ENCODE peak calls at places on chromosomes 16 and 17, in six cellular contexts. T is heart left ventricle, Z is stomach, F is adrenal gland, I is upper lobe of left lung, L is sigmoid colon. P is an unnamed sample.

GRCh38 chr16:23388786-23389185 is 64.2 kb downstream of the COG7 start:
- DNase-seq in T (no peak), Z (no peak), F (no peak), I (peak; percentile 76), L (peak; percentile 45), P (no peak)

GRCh38 chr16:21190599-21190998 is 20.8 kb downstream of the ZP2 start:
- DNase-seq in T (no peak), Z (no peak), F (no peak), I (no peak), L (no peak), P (no peak)

GRCh38 chr17:37494971-37495370 is 5.3 kb downstream of the DUSP14 start:
- DNase-seq in T (no peak), Z (no peak), F (no peak), I (no peak), L (no peak), P (no peak)

GRCh38 chr16:54633943-54634362 is 296.7 kb upstream of the IRX5 start:
- DNase-seq in T (no peak), Z (peak; percentile 47), F (no peak), I (no peak), L (no peak), P (no peak)

GRCh38 chr16:68408428-68408827 is 39.9 kb downstream of the SMPD3 start:
- DNase-seq in T (no peak), Z (no peak), F (peak; percentile 63), I (no peak), L (no peak), P (no peak)

GRCh38 chr17:74430706-74431567 is 951 bp upstream of the GPRC5C start:
- DNase-seq in T (peak; percentile 83), Z (peak; percentile 98), F (peak; percentile 87), I (peak; percentile 95), L (peak; percentile 94), P (peak; percentile 92)

GRCh38 chr16:57906385-57907316 is 64.3 kb downstream of the CNGB1 start:
- DNase-seq in T (no peak), Z (no peak), F (no peak), I (peak; percentile 77), L (no peak), P (no peak)

GRCh38 chr16:29809031-29809747 is 2.8 kb upstream of the PRRT2 start:
- DNase-seq in T (peak; percentile 34), Z (no peak), F (peak; percentile 41), I (peak; percentile 86), L (no peak), P (no peak)

GRCh38 chr17:15973016-15973415 is 26.5 kb downstream of the ZSWIM7 start:
- DNase-seq in T (no peak), Z (no peak), F (no peak), I (no peak), L (no peak), P (no peak)

DNA sequence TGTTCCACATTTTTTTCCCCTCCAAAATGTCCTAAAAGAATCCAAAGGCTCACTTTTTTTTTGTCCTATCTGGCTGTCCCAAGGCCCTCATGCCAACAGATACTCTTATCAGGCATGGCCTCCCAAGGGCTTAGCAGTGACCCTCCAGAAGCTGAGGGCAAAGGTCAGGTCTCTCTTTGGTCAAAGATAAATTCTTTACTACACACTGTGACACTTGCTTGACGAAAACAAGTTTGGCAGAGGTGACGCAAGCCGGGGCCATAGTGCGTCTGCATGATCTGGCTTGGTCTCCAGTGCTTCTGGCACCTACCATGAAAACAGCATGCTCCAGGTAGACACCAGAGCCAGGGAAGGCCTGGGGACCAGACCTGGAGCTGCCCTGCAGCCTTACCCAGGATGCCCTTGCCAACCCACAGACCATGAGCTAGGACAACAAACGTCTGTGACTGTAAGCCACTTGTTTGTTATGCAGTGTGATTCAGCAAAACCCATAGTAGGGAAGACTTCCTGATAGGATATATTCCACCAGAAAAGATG is 48.5 kb upstream of the IRF8 start:
- DNase-seq in T (no peak), Z (no peak), F (no peak), I (no peak), L (peak; percentile 36), P (peak; percentile 94)
- TF ChIP-seq CTCF in T (no peak), Z (no peak), F (no peak), I (no peak), L (no peak), P (no peak)

DNA sequence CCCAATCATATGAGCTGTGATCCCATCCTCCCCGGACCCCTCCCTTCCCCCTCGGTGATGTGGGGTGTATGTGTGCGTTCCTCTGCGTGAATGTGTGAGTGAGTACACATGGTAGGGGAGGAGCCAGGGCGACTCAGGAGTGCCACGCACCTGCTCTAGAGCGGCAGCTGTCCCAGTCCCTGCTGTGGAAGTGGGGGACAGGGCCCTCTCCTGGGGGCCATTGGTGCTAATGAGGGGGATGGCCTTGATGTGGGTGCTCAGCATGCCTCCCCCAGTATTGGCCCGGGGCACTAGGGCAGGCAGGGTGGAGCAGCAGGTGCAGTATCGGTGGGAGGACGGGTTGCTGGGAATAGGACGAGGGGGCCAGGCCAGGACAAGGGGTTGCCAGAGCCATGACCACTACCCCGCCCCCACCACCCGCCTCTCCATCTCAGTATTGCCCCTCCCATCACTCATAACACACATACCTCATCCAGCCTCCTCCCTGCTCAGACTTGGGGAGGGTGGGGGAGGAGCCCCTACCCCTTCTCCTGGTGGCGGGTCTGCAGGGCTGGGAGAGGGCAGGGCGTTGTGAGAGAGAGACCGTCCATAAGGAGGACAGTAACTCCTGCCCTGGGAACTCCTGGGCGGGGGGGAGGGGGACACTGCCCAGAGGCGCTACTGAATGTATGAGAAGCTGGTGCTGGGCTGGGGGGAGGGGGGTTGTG is 8.5 kb downstream of the NR1D1 start:
- DNase-seq in T (no peak), Z (no peak), F (peak; percentile 58), I (no peak), L (no peak), P (no peak)
- H3K4me1 ChIP-seq in T (peaks cover 75% of the 10 kb centered on the region), Z (peaks cover 79% of the 10 kb centered on the region), F (peaks cover 30% of the 10 kb centered on the region), I (peaks cover 20% of the 10 kb centered on the region), L (peaks cover 80% of the 10 kb centered on the region), P (peaks cover 27% of the 10 kb centered on the region)

GRCh38 chr16:31032736-31033708 is at the start of gene STX4:
- DNase-seq in T (peak; percentile 99), Z (peak; percentile 99), F (peak; percentile 99), I (peak; percentile 95), L (peak; percentile 99), P (peak; percentile 99)
- TF ChIP-seq POLR2A in T (no peak), Z (no peak), F (peak; percentile 46), I (peak; percentile 77), L (no peak), P (peak; percentile 33)

DNA sequence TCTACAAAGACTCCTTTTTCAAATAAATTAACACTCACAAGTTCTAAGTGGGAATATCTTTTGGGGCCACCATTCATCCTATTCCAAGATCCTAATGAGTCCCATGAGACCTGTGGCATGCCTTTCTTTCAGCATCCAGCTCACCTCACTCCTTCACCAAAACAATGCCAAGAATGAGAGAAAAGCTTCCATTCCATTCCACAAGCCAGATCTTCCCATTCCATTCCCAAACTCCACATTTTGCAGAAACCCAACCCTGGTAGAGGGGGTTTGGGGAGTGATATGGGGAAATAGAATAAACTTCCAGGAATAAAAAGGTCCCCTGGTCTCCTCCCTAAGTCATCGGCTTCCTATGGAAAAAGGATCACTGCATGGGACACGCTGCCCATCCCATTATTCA is 392.2 kb downstream of the NPIPA8 start:
- DNase-seq in T (no peak), Z (no peak), F (no peak), I (no peak), L (no peak), P (no peak)
- TF ChIP-seq CTCF in T (no peak), Z (no peak), F (no peak), I (no peak), L (no peak), P (no peak)

GRCh38 chr17:79374807-79375206 is 236.0 kb downstream of the RBFOX3 start:
- DNase-seq in T (no peak), Z (no peak), F (no peak), I (no peak), L (no peak), P (no peak)

GRCh38 chr17:79374087-79374486 is 236.8 kb downstream of the RBFOX3 start:
- DNase-seq in T (no peak), Z (no peak), F (no peak), I (no peak), L (no peak), P (no peak)

GRCh38 chr17:79377230-79377790 is 233.5 kb downstream of the RBFOX3 start:
- DNase-seq in T (no peak), Z (no peak), F (no peak), I (no peak), L (no peak), P (no peak)

GRCh38 chr17:79382313-79382712 is 228.5 kb downstream of the RBFOX3 start:
- DNase-seq in T (no peak), Z (no peak), F (no peak), I (peak; percentile 29), L (no peak), P (no peak)

DNA sequence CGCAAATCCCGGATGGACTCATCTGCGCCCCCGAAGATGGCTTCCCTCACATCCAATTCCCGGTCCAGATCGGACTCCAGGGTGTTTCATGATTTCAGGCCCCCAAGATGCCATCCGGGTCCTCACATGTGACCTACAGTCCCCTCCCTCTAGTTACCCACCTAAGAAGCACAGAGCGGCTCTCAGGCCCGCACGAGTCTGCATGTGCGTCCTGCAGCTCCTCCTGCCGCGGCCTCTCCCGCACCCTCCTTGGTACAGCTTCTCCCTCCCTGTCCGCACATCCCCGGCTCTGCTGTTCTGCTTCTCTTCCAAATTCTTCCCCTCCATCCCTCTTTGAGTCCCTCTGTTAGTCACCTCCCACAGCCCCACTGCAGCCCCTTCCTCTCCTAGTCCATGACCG is 231.2 kb downstream of the RBFOX3 start:
- DNase-seq in T (no peak), Z (no peak), F (no peak), I (no peak), L (no peak), P (no peak)
- H3K4me1 ChIP-seq in T (no peaks in the 10 kb centered on the region), Z (no peaks in the 10 kb centered on the region), F (no peaks in the 10 kb centered on the region), I (no peaks in the 10 kb centered on the region), L (no peaks in the 10 kb centered on the region), P (no peaks in the 10 kb centered on the region)

P was measured in right lobe of liver.